ENCODE peak calls at places on chromosomes 2 and 18, in six cellular contexts. One of them, this sample, is unnamed.

GRCh38 chr2:59875836-59876235 is 677.6 kb downstream of the BCL11A start:
- DNase-seq in HS-27A: no peak
- DNase-seq in cardiac muscle cell: no peak
- DNase-seq in OCI-LY7: no peak
- DNase-seq in GM12865: no peak
- DNase-seq in right atrium auricular region: no peak
- DNase-seq in this sample: no peak

GRCh38 chr2:31411771-31412170 is 2.8 kb downstream of the XDH start:
- DNase-seq in OCI-LY7: no peak
- DNase-seq in right atrium auricular region: no peak
- DNase-seq in GM12865: no peak
- DNase-seq in cardiac muscle cell: no peak
- DNase-seq in HS-27A: no peak
- DNase-seq in this sample: no peak

GRCh38 chr2:74864728-74865722 is 31.1 kb downstream of the HK2 start:
- DNase-seq in cardiac muscle cell: no peak
- DNase-seq in GM12865: no peak
- DNase-seq in right atrium auricular region: no peak
- DNase-seq in OCI-LY7: no peak
- DNase-seq in HS-27A: peak
- DNase-seq in this sample: peak

GRCh38 chr2:52879561-52879960 is 888.0 kb upstream of the CHAC2 start:
- DNase-seq in right atrium auricular region: no peak
- DNase-seq in HS-27A: no peak
- DNase-seq in OCI-LY7: no peak
- DNase-seq in cardiac muscle cell: no peak
- DNase-seq in GM12865: no peak
- DNase-seq in this sample: no peak

GRCh38 chr2:113754989-113755689 is 1.3 kb downstream of the SLC35F5 start:
- DNase-seq in OCI-LY7: peak
- DNase-seq in cardiac muscle cell: peak
- DNase-seq in HS-27A: no peak
- DNase-seq in GM12865: no peak
- DNase-seq in right atrium auricular region: no peak
- DNase-seq in this sample: no peak

GRCh38 chr18:51350081-51350480 is 152.6 kb upstream of the MEX3C start:
- DNase-seq in GM12865: no peak
- DNase-seq in cardiac muscle cell: no peak
- DNase-seq in right atrium auricular region: no peak
- DNase-seq in OCI-LY7: no peak
- DNase-seq in HS-27A: no peak
- DNase-seq in this sample: no peak

GRCh38 chr2:207747653-207748560 is 21.8 kb downstream of the FZD5 start:
- DNase-seq in HS-27A: no peak
- DNase-seq in right atrium auricular region: no peak
- DNase-seq in GM12865: no peak
- DNase-seq in cardiac muscle cell: no peak
- DNase-seq in OCI-LY7: no peak
- DNase-seq in this sample: no peak

GRCh38 chr2:216139884-216140283 is 30.7 kb downstream of the XRCC5 start:
- DNase-seq in right atrium auricular region: no peak
- DNase-seq in OCI-LY7: peak
- DNase-seq in cardiac muscle cell: peak
- DNase-seq in GM12865: peak
- DNase-seq in HS-27A: no peak
- DNase-seq in this sample: peak

GRCh38 chr2:128390991-128391630 is 72.4 kb upstream of the HS6ST1 start:
- DNase-seq in OCI-LY7: no peak
- DNase-seq in cardiac muscle cell: no peak
- DNase-seq in GM12865: no peak
- DNase-seq in right atrium auricular region: no peak
- DNase-seq in HS-27A: no peak
- DNase-seq in this sample: peak

GRCh38 chr2:203328735-203329549 is 748 bp downstream of the ABI2 start:
- DNase-seq in OCI-LY7: peak
- DNase-seq in GM12865: peak
- DNase-seq in right atrium auricular region: no peak
- DNase-seq in HS-27A: peak
- DNase-seq in cardiac muscle cell: peak
- DNase-seq in this sample: peak

GRCh38 chr2:220034356-220035121 is 407.1 kb downstream of the SLC4A3 start:
- DNase-seq in HS-27A: peak
- DNase-seq in right atrium auricular region: no peak
- DNase-seq in cardiac muscle cell: no peak
- DNase-seq in GM12865: no peak
- DNase-seq in OCI-LY7: no peak
- DNase-seq in this sample: no peak

GRCh38 chr2:10634495-10634894 is 55.3 kb downstream of the NOL10 start:
- DNase-seq in cardiac muscle cell: no peak
- DNase-seq in HS-27A: no peak
- DNase-seq in GM12865: no peak
- DNase-seq in OCI-LY7: no peak
- DNase-seq in right atrium auricular region: no peak
- DNase-seq in this sample: no peak

GRCh38 chr18:59149416-59149815 is 9.7 kb downstream of the SEC11C start:
- DNase-seq in GM12865: no peak
- DNase-seq in cardiac muscle cell: no peak
- DNase-seq in OCI-LY7: no peak
- DNase-seq in HS-27A: no peak
- DNase-seq in right atrium auricular region: no peak
- DNase-seq in this sample: no peak

GRCh38 chr18:49968649-49969309 is 155.4 kb upstream of the ACAA2 start:
- DNase-seq in GM12865: no peak
- DNase-seq in cardiac muscle cell: no peak
- DNase-seq in right atrium auricular region: no peak
- DNase-seq in OCI-LY7: no peak
- DNase-seq in HS-27A: no peak
- DNase-seq in this sample: no peak

GRCh38 chr2:165070089-165070488 is 114.8 kb upstream of the SLC38A11 start:
- DNase-seq in cardiac muscle cell: peak
- DNase-seq in OCI-LY7: no peak
- DNase-seq in right atrium auricular region: no peak
- DNase-seq in GM12865: no peak
- DNase-seq in HS-27A: no peak
- DNase-seq in this sample: peak

GRCh38 chr18:13746636-13747035 is 20.2 kb downstream of the RNMT start:
- DNase-seq in OCI-LY7: no peak
- DNase-seq in cardiac muscle cell: no peak
- DNase-seq in GM12865: no peak
- DNase-seq in right atrium auricular region: no peak
- DNase-seq in HS-27A: no peak
- DNase-seq in this sample: no peak

GRCh38 chr2:25341031-25341727 is 546 bp downstream of the DNMT3A start:
- DNase-seq in HS-27A: no peak
- DNase-seq in right atrium auricular region: no peak
- DNase-seq in cardiac muscle cell: peak
- DNase-seq in GM12865: peak
- DNase-seq in OCI-LY7: peak
- DNase-seq in this sample: no peak

GRCh38 chr2:190759749-190760213 is 110.9 kb downstream of the NAB1 start:
- DNase-seq in right atrium auricular region: no peak
- DNase-seq in OCI-LY7: no peak
- DNase-seq in cardiac muscle cell: no peak
- DNase-seq in GM12865: no peak
- DNase-seq in HS-27A: no peak
- DNase-seq in this sample: no peak

This sample was measured in endodermal cell.